ENCODE peak calls at places on chromosome 19, in seven cellular contexts. I, G, F, H, R, D and E are unnamed samples.

GRCh38 chr19:28437390-28438346 is 775.3 kb downstream of the UQCRFS1 start:
- DNase-seq in D (no peak), F (no peak), R (no peak), I (no peak), H (no peak), G (no peak), E (no peak)

GRCh38 chr19:55638864-55639359 is 1.9 kb upstream of the ZNF580 start:
- DNase-seq in I (peak; percentile 49), F (peak; percentile 81), G (peak; percentile 76), H (peak; percentile 46), R (peak; percentile 38), D (peak; percentile 70), E (peak; percentile 52)

GRCh38 chr19:310141-310651 is 19.0 kb upstream of the PLPP2 start:
- DNase-seq in G (no peak), D (no peak), R (peak; percentile 62), H (no peak), I (no peak), F (no peak), E (peak; percentile 37)

GRCh38 chr19:8393871-8394250 is 3.7 kb downstream of the RAB11B start:
- DNase-seq in G (no peak), R (no peak), F (no peak), I (no peak), H (no peak), D (no peak), E (no peak)

GRCh38 chr19:17560205-17560595 is 4.8 kb downstream of the COLGALT1 start:
- DNase-seq in I (peak; percentile 92), F (no peak), R (no peak), H (no peak), G (peak; percentile 28), D (no peak), E (no peak)

GRCh38 chr19:7292950-7293794 is 1.0 kb downstream of the INSR start:
- DNase-seq in R (peak; percentile 33), F (peak; percentile 13), I (no peak), D (peak; percentile 6), G (peak; percentile 38), H (peak; percentile 54), E (peak; percentile 66)

GRCh38 chr19:58261600-58261967 is 17.2 kb upstream of the ZNF8 start:
- DNase-seq in I (no peak), D (no peak), F (no peak), R (no peak), H (no peak), G (no peak), E (no peak)

GRCh38 chr19:50893047-50893737 is 18.0 kb downstream of the KLK4 start:
- DNase-seq in F (no peak), G (no peak), D (no peak), I (no peak), R (no peak), H (peak; percentile 19), E (peak; percentile 66)

GRCh38 chr19:55158848-55159793 is 1.6 kb upstream of the TNNI3 start:
- DNase-seq in D (no peak), F (no peak), I (peak; percentile 49), H (peak; percentile 14), G (no peak), R (peak; percentile 51), E (no peak)

GRCh38 chr19:19491321-19492025 is 23.9 kb downstream of the TSSK6 start:
- DNase-seq in F (no peak), H (no peak), G (no peak), I (no peak), R (no peak), D (no peak), E (no peak)

GRCh38 chr19:3897936-3898335 is 17.5 kb downstream of the ATCAY start:
- DNase-seq in R (no peak), D (no peak), F (no peak), I (no peak), H (no peak), G (no peak), E (no peak)

GRCh38 chr19:42052241-42052863 is 17.7 kb downstream of the GRIK5 start:
- DNase-seq in I (no peak), D (no peak), H (no peak), R (no peak), F (no peak), G (no peak), E (peak; percentile 50)

GRCh38 chr19:43465468-43466120 is at the start of gene LYPD3:
- DNase-seq in H (no peak), I (no peak), G (no peak), D (no peak), F (no peak), R (no peak), E (no peak)

GRCh38 chr19:289651-290538 is 1.3 kb downstream of the PLPP2 start:
- DNase-seq in R (no peak), D (peak; percentile 33), H (peak; percentile 99), G (no peak), I (no peak), F (peak; percentile 64), E (peak; percentile 27)

GRCh38 chr19:53389591-53390377 is 5.2 kb upstream of the ZNF765 start:
- DNase-seq in I (no peak), D (no peak), G (no peak), R (no peak), H (no peak), F (no peak), E (peak; percentile 11)

GRCh38 chr19:38375098-38375493 is 725 bp downstream of the PSMD8 start:
- DNase-seq in D (no peak), I (no peak), R (no peak), H (no peak), F (no peak), G (no peak), E (no peak)

GRCh38 chr19:40241125-40241808 is 14.8 kb upstream of the CCNP start:
- DNase-seq in D (no peak), H (no peak), I (no peak), F (no peak), R (no peak), G (no peak), E (no peak)

GRCh38 chr19:20664917-20665781 is 3.8 kb upstream of the ZNF626 start:
- DNase-seq in I (no peak), H (no peak), F (no peak), R (peak; percentile 29), G (no peak), D (no peak), E (no peak)

GRCh38 chr19:49142866-49143335 is 12.3 kb downstream of the HRC start:
- DNase-seq in R (peak; percentile 98), G (no peak), I (peak; percentile 88), H (no peak), D (peak; percentile 84), F (peak; percentile 85), E (peak; percentile 95)

GRCh38 chr19:1648156-1648925 is 4.1 kb downstream of the TCF3 start:
- DNase-seq in G (no peak), I (no peak), H (no peak), D (no peak), R (no peak), F (no peak), E (no peak)

GRCh38 chr19:48469056-48469881 is at the start of gene CYTH2:
- DNase-seq in R (peak; percentile 100), G (peak; percentile 100), D (peak; percentile 99), F (peak; percentile 100), I (peak; percentile 100), H (peak; percentile 100), E (peak; percentile 95)

GRCh38 chr19:46861691-46862503 is 1.1 kb downstream of the ARHGAP35 start:
- DNase-seq in F (peak; percentile 30), D (no peak), G (peak; percentile 28), H (peak; percentile 57), R (peak; percentile 63), I (no peak), E (no peak)

GRCh38 chr19:56637976-56638555 is 4.9 kb upstream of the SMIM17 start:
- DNase-seq in R (peak; percentile 91), D (peak; percentile 67), F (peak; percentile 60), I (peak; percentile 11), G (peak; percentile 76), H (no peak), E (no peak)

GRCh38 chr19:4547303-4548237 is 7.7 kb upstream of the LRG1 start:
- DNase-seq in F (peak; percentile 33), R (no peak), H (no peak), G (peak; percentile 72), D (peak; percentile 26), I (no peak), E (peak; percentile 59)

GRCh38 chr19:5903502-5904301 is at the start of gene NDUFA11:
- DNase-seq in D (peak; percentile 96), F (peak; percentile 97), H (peak; percentile 100), G (peak; percentile 97), R (peak; percentile 97), I (peak; percentile 92), E (peak; percentile 93)

GRCh38 chr19:33302175-33302973 is at the start of gene CEBPA:
- DNase-seq in H (peak; percentile 73), I (peak; percentile 79), D (peak; percentile 84), G (peak; percentile 86), R (peak; percentile 95), F (peak; percentile 68), E (peak; percentile 96)

GRCh38 chr19:18097217-18097992 is at the start of gene MAST3:
- DNase-seq in D (peak; percentile 97), R (peak; percentile 86), I (peak; percentile 54), F (peak; percentile 95), G (peak; percentile 86), H (peak; percentile 71), E (peak; percentile 100)

GRCh38 chr19:32165176-32165575 is 180.2 kb upstream of the ZNF507 start:
- DNase-seq in H (no peak), R (no peak), D (no peak), F (no peak), G (no peak), I (no peak), E (no peak)

GRCh38 chr19:48835734-48836088 is 580 bp downstream of the HSD17B14 start:
- DNase-seq in G (peak; percentile 93), R (peak; percentile 94), F (peak; percentile 96), H (peak; percentile 95), I (peak; percentile 72), D (peak; percentile 89), E (peak; percentile 87)

GRCh38 chr19:54017266-54017665 is 25.8 kb downstream of the CACNG6 start:
- DNase-seq in H (no peak), F (no peak), R (no peak), G (no peak), I (peak; percentile 41), D (no peak), E (no peak)

GRCh38 chr19:33755314-33756020 is 41.2 kb upstream of the KCTD15 start:
- DNase-seq in D (no peak), F (no peak), R (no peak), H (peak; percentile 84), I (no peak), G (no peak), E (no peak)

GRCh38 chr19:2327773-2328400 is 499 bp downstream of the LSM7 start:
- DNase-seq in H (peak; percentile 93), F (peak; percentile 74), R (no peak), D (peak; percentile 76), I (peak; percentile 69), G (peak; percentile 93), E (peak; percentile 72)

GRCh38 chr19:58304748-58305064 is 471 bp upstream of the ERVK3-1 start:
- DNase-seq in F (no peak), R (no peak), D (no peak), I (no peak), H (no peak), G (no peak), E (no peak)

GRCh38 chr19:2973229-2973628 is 4.1 kb upstream of the TLE6 start:
- DNase-seq in F (no peak), D (no peak), G (no peak), I (no peak), H (peak; percentile 20), R (no peak), E (no peak)